ENCODE peak calls at places on chromosome 11, in six cellular contexts. M is stimulated activated CD8-positive, alpha-beta memory T cell treated with anti-CD3 and anti-CD28 coated beads, Interleukin-7, amount 100 ng/mL, for 1 hour; G is T-cell; A is hypothalamus; W is activated naive CD8-positive, alpha-beta T cell treated with anti-CD3 and anti-CD28 coated beads, Interleukin-2, amount 50 U/mL, for 24 hours; L is HFFc6. C is an unnamed sample.
A peak's percentile ranks its signal among the peaks of the same experiment; 100 is the strongest.

GRCh38 chr11:77502501-77502900 is 28.6 kb upstream of the PAK1 start:
- DNase-seq in M (no peak), G (no peak), A (no peak), W (no peak), L (no peak), C (no peak)

GRCh38 chr11:116454951-116455350 is 317.8 kb downstream of the BUD13 start:
- DNase-seq in M (no peak), G (no peak), A (no peak), W (no peak), L (no peak), C (no peak)

GRCh38 chr11:36155770-36156485 is 133.3 kb downstream of the COMMD9 start:
- DNase-seq in M (no peak), G (no peak), A (peak; percentile 11), W (no peak), L (peak; percentile 41), C (no peak)

GRCh38 chr11:134503596-134503995 is 91.6 kb upstream of the B3GAT1 start:
- DNase-seq in M (no peak), G (no peak), A (no peak), W (no peak), L (no peak), C (no peak)

GRCh38 chr11:129145276-129145675 is 46.8 kb downstream of the ARHGAP32 start:
- DNase-seq in M (no peak), G (no peak), A (no peak), W (no peak), L (no peak), C (no peak)

GRCh38 chr11:26946209-26946828 is 47.6 kb upstream of the FIBIN start:
- DNase-seq in M (no peak), G (no peak), A (no peak), W (no peak), L (peak; percentile 65), C (no peak)

GRCh38 chr11:65645710-65646109 is 7.8 kb downstream of the SIPA1 start:
- DNase-seq in M (no peak), G (no peak), A (no peak), W (no peak), L (peak; percentile 56), C (no peak)

GRCh38 chr11:68200639-68201038 is 12.5 kb downstream of the KMT5B start:
- DNase-seq in M (no peak), G (no peak), A (no peak), W (no peak), L (peak; percentile 3), C (no peak)

GRCh38 chr11:2792376-2793250 is 92.8 kb upstream of the KCNQ1OT1 start:
- DNase-seq in M (no peak), G (no peak), A (no peak), W (no peak), L (no peak), C (peak; percentile 1)

GRCh38 chr11:6618117-6619020 is 853 bp downstream of the TPP1 start:
- DNase-seq in M (peak; percentile 40), G (peak; percentile 44), A (peak; percentile 46), W (peak; percentile 50), L (peak; percentile 71), C (peak; percentile 33)

GRCh38 chr11:90288207-90288821 is 65.5 kb upstream of the CHORDC1 start:
- DNase-seq in M (no peak), G (no peak), A (no peak), W (no peak), L (peak; percentile 0), C (no peak)

C was measured in thyroid gland.